ENCODE peak calls at places on chromosomes 11 and 22, in five cellular contexts. D, F, K, M and Q are unnamed samples.

GRCh38 chr11:28679795-28680194 is 571.6 kb downstream of the METTL15 start:
- DNase-seq in F (peak), M (no peak), K (no peak), D (no peak), Q (no peak)

GRCh38 chr22:49692499-49693225 is 135.0 kb downstream of the BRD1 start:
- DNase-seq in K (no peak), M (no peak), F (no peak), D (no peak), Q (no peak)

GRCh38 chr11:86722041-86722440 is 49.6 kb upstream of the ME3 start:
- DNase-seq in M (no peak), D (no peak), K (no peak), F (peak), Q (no peak)

GRCh38 chr22:50218996-50219727 is 18.4 kb downstream of the SELENOO start:
- DNase-seq in K (peak), F (peak), D (no peak), M (peak), Q (no peak)

GRCh38 chr11:47983464-47984397 is 3.4 kb downstream of the PTPRJ start:
- DNase-seq in M (no peak), K (no peak), F (peak), D (no peak), Q (no peak)

GRCh38 chr11:123391646-123392348 is 38.3 kb upstream of the GRAMD1B start:
- DNase-seq in F (no peak), D (no peak), M (no peak), K (no peak), Q (no peak)

GRCh38 chr11:128596245-128596644 is 8.9 kb upstream of the ETS1 start:
- DNase-seq in F (no peak), K (no peak), D (no peak), M (no peak), Q (no peak)

GRCh38 chr22:44452531-44453420 is 45.3 kb downstream of the RTL6 start:
- DNase-seq in K (no peak), D (no peak), F (no peak), M (no peak), Q (no peak)

GRCh38 chr11:4464216-4465159 is 15.4 kb downstream of the OR52K2 start:
- DNase-seq in K (no peak), D (no peak), F (peak), M (no peak), Q (no peak)

GRCh38 chr11:33730716-33731115 is 5.5 kb downstream of the CD59 start:
- DNase-seq in F (no peak), K (no peak), M (no peak), D (no peak), Q (no peak)

GRCh38 chr11:126111458-126112116 is 48.9 kb upstream of the CDON start:
- DNase-seq in K (peak), D (no peak), M (no peak), F (no peak), Q (no peak)

GRCh38 chr22:30104501-30105156 is 24.4 kb downstream of the HORMAD2 start:
- DNase-seq in M (no peak), F (no peak), K (no peak), D (no peak), Q (no peak)

GRCh38 chr11:8006349-8006977 is 19.3 kb downstream of the EIF3F start:
- DNase-seq in D (peak), M (no peak), K (peak), F (peak), Q (peak)

GRCh38 chr22:31604137-31604705 is 57.8 kb downstream of the PISD start:
- DNase-seq in K (no peak), D (no peak), F (no peak), M (no peak), Q (no peak)

GRCh38 chr22:47605886-47606285 is 843.4 kb downstream of the TBC1D22A start:
- DNase-seq in M (peak), F (no peak), K (no peak), D (no peak), Q (no peak)

GRCh38 chr11:94746721-94747120 is 21.4 kb upstream of the AMOTL1 start:
- DNase-seq in D (no peak), F (no peak), M (no peak), K (no peak), Q (no peak)

GRCh38 chr11:27158763-27159679 is 118.4 kb downstream of the BBOX1 start:
- DNase-seq in M (peak), D (peak), K (peak), F (peak), Q (peak)

GRCh38 chr11:111001986-111002616 is 243.4 kb upstream of the POU2AF2 start:
- DNase-seq in M (peak), F (peak), K (no peak), D (no peak), Q (no peak)

GRCh38 chr11:26762089-26762488 is 40.2 kb upstream of the SLC5A12 start:
- DNase-seq in F (no peak), D (peak), K (no peak), M (no peak), Q (no peak)

GRCh38 chr11:126132319-126132718 is 69.7 kb upstream of the CDON start:
- DNase-seq in F (no peak), M (no peak), K (no peak), D (no peak), Q (no peak)

GRCh38 chr11:44403176-44403575 is 93.2 kb upstream of the ALX4 start:
- DNase-seq in K (no peak), F (no peak), M (no peak), D (no peak), Q (no peak)

GRCh38 chr11:62912268-62912667 is 8.9 kb downstream of the CHRM1 start:
- DNase-seq in F (no peak), D (no peak), K (no peak), M (no peak), Q (no peak)

GRCh38 chr11:68009391-68010000 is 631 bp upstream of the ALDH3B1 start:
- DNase-seq in F (peak), K (no peak), D (peak), M (no peak), Q (no peak)

DNA sequence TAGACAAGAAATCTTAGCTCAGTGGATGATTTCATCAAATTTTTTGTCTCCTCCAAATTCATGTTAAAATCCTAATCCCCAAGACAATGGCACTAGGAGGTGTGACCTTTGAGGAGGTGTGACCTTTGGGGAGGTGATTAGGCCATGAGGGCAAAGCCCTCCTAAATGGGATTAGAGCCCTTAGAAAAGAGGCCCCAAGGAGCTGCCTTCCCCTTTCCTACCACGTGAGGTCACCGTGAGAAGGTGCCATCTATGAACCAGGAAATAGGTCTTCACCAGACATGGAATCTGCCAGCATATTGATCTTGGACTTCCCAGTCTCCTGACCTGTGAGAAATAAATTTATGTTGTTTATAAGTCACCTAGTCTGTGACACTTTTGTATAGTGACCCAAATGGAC is 138.7 kb downstream of the TRIM29 start:
- DNase-seq in F (no peak), D (peak), M (no peak), K (no peak), Q (no peak)
- TF ChIP-seq CTCF in F (no peak), D (peak), M (no peak), K (peak), Q (no peak)

GRCh38 chr11:36367806-36368680 is 72.0 kb downstream of the PRR5L start:
- DNase-seq in K (no peak), F (no peak), M (no peak), D (no peak), Q (no peak)
- TF ChIP-seq CTCF in K (no peak), F (no peak), M (no peak), D (no peak), Q (no peak)

GRCh38 chr11:130110325-130111108 is 40.8 kb downstream of the APLP2 start:
- DNase-seq in K (no peak), M (no peak), F (no peak), D (no peak), Q (no peak)
- TF ChIP-seq CTCF in K (no peak), M (no peak), F (no peak), D (no peak), Q (no peak)

GRCh38 chr11:36278531-36279245 is 10.5 kb downstream of the COMMD9 start:
- DNase-seq in F (peak), D (no peak), K (no peak), M (no peak), Q (no peak)
- TF ChIP-seq CTCF in F (no peak), D (no peak), K (no peak), M (no peak), Q (no peak)

DNA sequence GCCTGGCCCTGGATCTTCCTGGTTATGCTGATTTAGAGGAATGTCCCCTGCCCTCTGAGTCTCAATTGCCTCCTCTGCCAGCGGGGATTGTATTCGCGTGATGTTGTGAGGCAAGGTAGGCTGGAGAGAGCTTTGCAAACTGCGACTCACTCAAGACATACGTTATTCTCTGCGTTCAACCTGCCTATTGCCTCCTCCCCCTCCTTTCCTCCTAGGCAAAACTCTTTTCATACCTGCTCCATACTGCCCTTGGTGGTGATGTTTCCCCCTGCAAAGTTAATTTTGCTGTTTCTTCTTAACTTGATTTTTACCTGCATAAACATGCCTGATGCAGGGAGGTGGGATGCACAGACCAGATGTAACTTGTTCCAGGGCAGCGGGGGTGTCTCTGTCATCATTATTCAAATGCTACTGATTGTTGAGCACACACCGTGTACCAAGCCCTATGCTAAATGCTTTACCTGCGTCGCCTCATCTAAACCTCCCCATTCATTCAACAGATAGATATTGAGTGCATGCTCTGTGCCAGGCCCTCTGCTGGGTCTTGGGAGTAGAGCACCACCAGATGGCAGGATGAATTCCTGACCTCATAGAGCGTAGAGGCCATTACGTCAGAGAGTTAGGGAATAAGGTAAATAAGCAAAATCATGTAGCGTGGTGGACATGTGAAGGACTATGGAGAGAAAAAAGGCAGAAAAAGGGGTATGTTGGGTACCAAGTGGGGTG is 29.0 kb downstream of the SGSM1 start:
- DNase-seq in K (peak), M (no peak), D (peak), F (peak), Q (no peak)
- TF ChIP-seq CTCF in K (peak), M (no peak), D (no peak), F (peak), Q (peak)

DNA sequence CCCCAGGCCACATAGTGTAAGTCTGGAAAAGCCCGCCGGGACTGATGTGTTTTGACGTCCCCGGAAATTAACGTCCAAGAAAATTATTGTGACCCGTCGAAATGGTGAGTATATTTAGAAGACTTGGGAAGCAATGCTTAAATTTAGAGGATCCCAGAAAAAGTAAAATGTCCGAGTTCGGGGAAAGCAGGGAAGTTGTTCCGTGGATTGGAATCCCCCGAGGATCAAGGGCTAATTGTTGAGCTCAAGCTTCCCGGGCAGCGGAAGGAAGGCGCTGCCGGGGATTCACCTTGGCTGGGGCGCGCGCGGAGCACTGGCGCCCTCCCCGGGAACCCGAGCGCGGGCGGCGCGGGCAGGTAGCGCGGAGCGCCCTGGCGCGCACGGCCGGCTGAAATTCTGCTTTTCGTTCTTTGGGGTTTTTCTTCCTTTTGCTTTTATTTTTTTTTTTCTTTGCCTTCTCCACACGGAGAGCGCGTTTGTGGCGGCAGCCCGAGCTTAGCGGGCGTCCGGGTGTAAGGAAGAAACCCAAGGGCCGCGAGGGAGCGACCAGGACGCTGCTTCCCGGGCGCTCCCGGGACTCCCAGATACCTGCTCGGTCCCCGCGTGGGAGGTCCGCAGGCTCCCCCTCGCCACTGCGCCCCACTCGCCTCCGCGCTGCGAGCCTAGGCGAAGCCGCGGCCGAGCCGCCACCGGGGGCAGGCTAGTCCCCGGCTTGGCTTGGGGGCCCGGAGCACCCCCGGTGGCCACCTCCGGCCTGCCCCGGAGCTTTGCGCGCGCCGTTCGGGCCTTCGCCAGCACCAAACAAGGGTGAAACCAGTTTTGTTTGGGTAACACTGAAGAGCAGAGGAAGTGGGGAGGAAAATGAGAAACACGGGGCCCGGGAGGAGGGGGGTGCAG is 4.7 kb upstream of the IGF2 start:
- DNase-seq in F (no peak), M (no peak), D (no peak), K (no peak), Q (no peak)
- TF ChIP-seq CTCF in F (no peak), M (no peak), D (no peak), K (no peak), Q (no peak)

GRCh38 chr11:73178681-73179080 is 36.6 kb upstream of the FCHSD2 start:
- DNase-seq in D (no peak), K (no peak), M (no peak), F (no peak), Q (no peak)
- TF ChIP-seq CTCF in D (no peak), K (no peak), M (no peak), F (no peak), Q (no peak)

GRCh38 chr11:9315078-9315688 is 790 bp upstream of the TMEM41B start:
- DNase-seq in M (no peak), K (no peak), D (no peak), F (no peak), Q (no peak)
- TF ChIP-seq CTCF in M (no peak), K (peak), D (no peak), F (no peak), Q (no peak)

GRCh38 chr11:3220521-3221407 is 2.2 kb upstream of the MRGPRG start:
- DNase-seq in K (peak), D (no peak), F (no peak), M (peak), Q (no peak)
- TF ChIP-seq CTCF in K (no peak), D (no peak), F (no peak), M (no peak), Q (no peak)